ENCODE peak calls at places on chromosomes 13 and 19, in nine cellular contexts. P is Caki2; Y is stimulated activated CD8-positive, alpha-beta memory T cell treated with anti-CD3 and anti-CD28 coated beads, Interleukin-2, amount 100 ng/mL, for 1 hour; B is stimulated activated CD4-positive, alpha-beta T cell treated with anti-CD3 and anti-CD28 coated beads, TNF-alpha, amount 100 ng/mL, for 1 hour; K is T follicular helper cell; F is tibial nerve; N is GM18507; Q is left ventricle myocardium superior; E is ACHN. J is an unnamed sample.

GRCh38 chr13:21399741-21400140 is 59.4 kb downstream of the ZDHHC20 start:
- DNase-seq in P (no peak), Y (no peak), B (no peak), K (no peak), F (no peak), N (no peak), Q (no peak), E (no peak), J (no peak)

GRCh38 chr19:6750062-6750461 is 10.6 kb downstream of the TRIP10 start:
- DNase-seq in P (no peak), Y (no peak), B (no peak), K (no peak), F (no peak), N (no peak), Q (peak), E (no peak), J (no peak)

GRCh38 chr13:94280357-94280756 is 199.1 kb downstream of the DCT start:
- DNase-seq in P (peak), Y (no peak), B (no peak), K (no peak), F (no peak), N (no peak), Q (no peak), E (no peak), J (no peak)

GRCh38 chr13:39777527-39778061 is 122.1 kb downstream of the COG6 start:
- DNase-seq in P (peak), Y (no peak), B (no peak), K (no peak), F (no peak), N (no peak), Q (no peak), E (peak), J (no peak)

GRCh38 chr19:18932216-18932841 is 8.7 kb downstream of the HOMER3 start:
- DNase-seq in P (no peak), Y (peak), B (peak), K (peak), F (peak), N (peak), Q (peak), E (peak), J (peak)

GRCh38 chr19:42113641-42114348 is 18.5 kb downstream of the POU2F2 start:
- DNase-seq in P (peak), Y (no peak), B (no peak), K (no peak), F (no peak), N (no peak), Q (no peak), E (peak), J (no peak)

GRCh38 chr19:10421981-10422461 is 1.7 kb downstream of the PDE4A start:
- DNase-seq in P (no peak), Y (no peak), B (no peak), K (no peak), F (no peak), N (no peak), Q (no peak), E (no peak), J (no peak)

GRCh38 chr13:24877531-24877930 is 113.6 kb downstream of the RNF17 start:
- DNase-seq in P (no peak), Y (no peak), B (no peak), K (no peak), F (no peak), N (no peak), Q (no peak), E (no peak), J (no peak)

GRCh38 chr19:5588906-5589676 is 21.3 kb upstream of the TINCR start:
- DNase-seq in P (no peak), Y (no peak), B (no peak), K (no peak), F (no peak), N (no peak), Q (no peak), E (no peak), J (no peak)

GRCh38 chr13:99600318-99600717 is 99.0 kb downstream of the TM9SF2 start:
- DNase-seq in P (no peak), Y (no peak), B (no peak), K (no peak), F (no peak), N (no peak), Q (no peak), E (no peak), J (no peak)

GRCh38 chr13:106683179-106683578 is 115.2 kb upstream of the ARGLU1 start:
- DNase-seq in P (no peak), Y (no peak), B (no peak), K (no peak), F (no peak), N (no peak), Q (no peak), E (no peak), J (no peak)

GRCh38 chr19:54201172-54201701 is 579 bp downstream of the RPS9 start:
- DNase-seq in P (no peak), Y (no peak), B (no peak), K (no peak), F (no peak), N (no peak), Q (no peak), E (no peak), J (no peak)

GRCh38 chr13:110289174-110289573 is 17.8 kb downstream of the COL4A1 start:
- DNase-seq in P (no peak), Y (no peak), B (no peak), K (no peak), F (no peak), N (no peak), Q (no peak), E (no peak), J (no peak)

GRCh38 chr19:46451352-46451751 is 20.0 kb downstream of the PNMA8A start:
- DNase-seq in P (no peak), Y (no peak), B (no peak), K (no peak), F (no peak), N (no peak), Q (no peak), E (no peak), J (no peak)

GRCh38 chr13:59088716-59089115 is 1075.0 kb downstream of the DIAPH3 start:
- DNase-seq in P (no peak), Y (no peak), B (no peak), K (no peak), F (no peak), N (no peak), Q (no peak), E (peak), J (no peak)

GRCh38 chr19:40283414-40284250 is 1.5 kb downstream of the AKT2 start:
- DNase-seq in P (no peak), Y (no peak), B (no peak), K (no peak), F (no peak), N (no peak), Q (no peak), E (no peak), J (no peak)

J was measured in T-helper 17 cell.